ENCODE peak calls at places on chromosomes 6 and 20, in seven cellular contexts. Q is activated CD8-positive, alpha-beta memory T cell treated with anti-CD3 and anti-CD28 coated beads, Interleukin-2, amount 10 ng/mL, durations not matched to agents 7 days and 5 days; D is stimulated activated CD8-positive, alpha-beta memory T cell treated with anti-CD3 and anti-CD28 coated beads, Interleukin-2, amount 100 ng/mL, for 1 hour; V is fibroblast of lung; O is left ventricle myocardium superior; N is MM.1S; W is substantia nigra. S is an unnamed sample.

GRCh38 chr6:158999669-159000403 is at the start of gene RSPH3:
- DNase-seq in Q (peak), D (peak), V (peak), O (peak), N (peak), W (peak), S (peak)

GRCh38 chr20:721876-722275 is 46.3 kb upstream of the SCRT2 start:
- DNase-seq in Q (no peak), D (no peak), V (no peak), O (no peak), N (no peak), W (no peak), S (no peak)

GRCh38 chr20:17888044-17888443 is 80.5 kb downstream of the SNX5 start:
- DNase-seq in Q (no peak), D (no peak), V (no peak), O (no peak), N (no peak), W (no peak), S (no peak)

GRCh38 chr20:61056627-61057312 is 195.3 kb upstream of the CDH4 start:
- DNase-seq in Q (no peak), D (no peak), V (no peak), O (no peak), N (no peak), W (no peak), S (no peak)

GRCh38 chr6:134249759-134250602 is 67.9 kb downstream of the SGK1 start:
- DNase-seq in Q (no peak), D (no peak), V (peak), O (no peak), N (peak), W (no peak), S (no peak)

GRCh38 chr6:24445704-24446103 is 43.0 kb downstream of the MRS2 start:
- DNase-seq in Q (no peak), D (no peak), V (no peak), O (no peak), N (no peak), W (no peak), S (no peak)

GRCh38 chr6:135250751-135251356 is 69.7 kb downstream of the MYB start:
- DNase-seq in Q (no peak), D (no peak), V (no peak), O (no peak), N (no peak), W (no peak), S (no peak)

GRCh38 chr6:47111685-47112084 is 69.6 kb upstream of the ADGRF1 start:
- DNase-seq in Q (no peak), D (no peak), V (no peak), O (no peak), N (no peak), W (no peak), S (no peak)

GRCh38 chr6:53044071-53044470 is 21.1 kb upstream of the FBXO9 start:
- DNase-seq in Q (no peak), D (no peak), V (peak), O (peak), N (no peak), W (no peak), S (no peak)

GRCh38 chr6:142907544-142907943 is 37.4 kb downstream of the HIVEP2 start:
- DNase-seq in Q (peak), D (no peak), V (no peak), O (no peak), N (no peak), W (no peak), S (no peak)

GRCh38 chr6:35568967-35569606 is 56.4 kb upstream of the TULP1 start:
- DNase-seq in Q (peak), D (no peak), V (peak), O (peak), N (no peak), W (no peak), S (peak)

GRCh38 chr6:119163006-119163405 is 84.5 kb upstream of the FAM184A start:
- DNase-seq in Q (no peak), D (no peak), V (no peak), O (no peak), N (no peak), W (no peak), S (no peak)